ENCODE peak calls at places on chromosomes 7 and 10, in four cellular contexts. Y is CD4-positive, alpha-beta T cell; A is GM20000; H is cardiac fibroblast. K is an unnamed sample.

GRCh38 chr7:82007315-82007714 is 237.5 kb upstream of the HGF start:
- DNase-seq in Y (no peak), A (no peak), H (no peak), K (no peak)

GRCh38 chr10:3774814-3775670 is 10.0 kb downstream of the KLF6 start:
- DNase-seq in Y (no peak), A (no peak), H (peak), K (peak)

GRCh38 chr7:15764986-15765385 is 78.5 kb upstream of the MEOX2 start:
- DNase-seq in Y (no peak), A (no peak), H (no peak), K (no peak)

GRCh38 chr7:29340691-29341090 is 146.1 kb downstream of the CHN2 start:
- DNase-seq in Y (no peak), A (no peak), H (no peak), K (no peak)

GRCh38 chr7:69630292-69630691 is 32.0 kb downstream of the AUTS2 start:
- DNase-seq in Y (no peak), A (no peak), H (peak), K (no peak)

GRCh38 chr7:84837405-84837804 is 349.5 kb downstream of the SEMA3D start:
- DNase-seq in Y (no peak), A (no peak), H (no peak), K (no peak)

GRCh38 chr7:156178857-156179256 is 366.6 kb upstream of the SHH start:
- DNase-seq in Y (no peak), A (no peak), H (no peak), K (no peak)

GRCh38 chr7:31047747-31048146 is 4.4 kb upstream of the ADCYAP1R1 start:
- DNase-seq in Y (no peak), A (no peak), H (no peak), K (no peak)

GRCh38 chr7:158782638-158783490 is 46.4 kb downstream of the ESYT2 start:
- DNase-seq in Y (no peak), A (no peak), H (peak), K (peak)

GRCh38 chr10:130615463-130615862 is 479.3 kb downstream of the GLRX3 start:
- DNase-seq in Y (no peak), A (no peak), H (no peak), K (no peak)

GRCh38 chr10:56472978-56473377 is 111.9 kb upstream of the ZWINT start:
- DNase-seq in Y (no peak), A (no peak), H (no peak), K (no peak)

GRCh38 chr7:148856035-148856881 is 27.8 kb downstream of the EZH2 start:
- DNase-seq in Y (peak), A (peak), H (peak), K (no peak)

GRCh38 chr10:86411281-86411841 is 44.8 kb upstream of the GRID1 start:
- DNase-seq in Y (no peak), A (peak), H (peak), K (peak)

GRCh38 chr7:31783221-31783620 is 96.2 kb downstream of the PPP1R17 start:
- DNase-seq in Y (no peak), A (no peak), H (no peak), K (no peak)

GRCh38 chr10:114726820-114727271 is 68.8 kb upstream of the ABLIM1 start:
- DNase-seq in Y (no peak), A (no peak), H (no peak), K (no peak)

GRCh38 chr7:151857866-151858440 is 19.0 kb downstream of the PRKAG2 start:
- DNase-seq in Y (no peak), A (no peak), H (no peak), K (no peak)

GRCh38 chr10:118259288-118259906 is 82.7 kb downstream of the FAM204A start:
- DNase-seq in Y (no peak), A (peak), H (peak), K (no peak)

GRCh38 chr7:156460861-156461632 is 179.5 kb upstream of the RNF32 start:
- DNase-seq in Y (no peak), A (no peak), H (no peak), K (no peak)

GRCh38 chr10:81662837-81663236 is 212.2 kb upstream of the NRG3 start:
- DNase-seq in Y (no peak), A (no peak), H (no peak), K (no peak)

GRCh38 chr7:1679966-1680730 is 10.1 kb downstream of the ELFN1 start:
- DNase-seq in Y (no peak), A (no peak), H (no peak), K (no peak)

GRCh38 chr10:88401671-88402347 is 181.3 kb downstream of the RNLS start:
- DNase-seq in Y (no peak), A (no peak), H (peak), K (peak)

GRCh38 chr10:68106656-68107055 is 2.6 kb upstream of the MYPN start:
- DNase-seq in Y (no peak), A (no peak), H (peak), K (peak)

GRCh38 chr7:149569025-149569725 is 71.6 kb upstream of the ZNF746 start:
- DNase-seq in Y (no peak), A (no peak), H (no peak), K (peak)

GRCh38 chr7:135774284-135774683 is 25.7 kb upstream of the FAM180A start:
- DNase-seq in Y (no peak), A (no peak), H (peak), K (peak)

GRCh38 chr10:114442115-114442630 is 37.9 kb upstream of the AFAP1L2 start:
- DNase-seq in Y (no peak), A (no peak), H (no peak), K (no peak)

GRCh38 chr7:107995184-107996071 is 7.5 kb downstream of the LAMB1 start:
- DNase-seq in Y (no peak), A (no peak), H (peak), K (peak)

GRCh38 chr10:60914676-60915075 is 29.3 kb downstream of the RHOBTB1 start:
- DNase-seq in Y (no peak), A (no peak), H (peak), K (peak)

GRCh38 chr10:51679841-51680240 is 19.6 kb downstream of the CSTF2T start:
- DNase-seq in Y (no peak), A (no peak), H (no peak), K (no peak)

GRCh38 chr10:24307173-24307572 is 98.2 kb downstream of the KIAA1217 start:
- DNase-seq in Y (no peak), A (no peak), H (no peak), K (no peak)

GRCh38 chr10:24307696-24308476 is 98.9 kb downstream of the KIAA1217 start:
- DNase-seq in Y (no peak), A (no peak), H (peak), K (no peak)

GRCh38 chr10:24303522-24304310 is 94.8 kb downstream of the KIAA1217 start:
- DNase-seq in Y (no peak), A (no peak), H (no peak), K (no peak)

GRCh38 chr10:24306507-24306875 is 97.6 kb downstream of the KIAA1217 start:
- DNase-seq in Y (no peak), A (no peak), H (no peak), K (no peak)

GRCh38 chr10:24305551-24306506 is 96.9 kb downstream of the KIAA1217 start:
- DNase-seq in Y (no peak), A (no peak), H (no peak), K (no peak)
- TF ChIP-seq CTCF in Y (no peak), A (no peak), H (no peak), K (no peak)

GRCh38 chr10:79068203-79068561 is 584 bp upstream of the ZMIZ1 start:
- DNase-seq in Y (no peak), A (no peak), H (peak), K (no peak)

GRCh38 chr10:79070091-79070610 is 1.4 kb downstream of the ZMIZ1 start:
- DNase-seq in Y (no peak), A (peak), H (peak), K (no peak)

GRCh38 chr10:79069325-79070090 is 742 bp downstream of the ZMIZ1 start:
- DNase-seq in Y (peak), A (peak), H (peak), K (no peak)

GRCh38 chr10:79067241-79068202 is 1.2 kb upstream of the ZMIZ1 start:
- DNase-seq in Y (peak), A (peak), H (peak), K (peak)

DNA sequence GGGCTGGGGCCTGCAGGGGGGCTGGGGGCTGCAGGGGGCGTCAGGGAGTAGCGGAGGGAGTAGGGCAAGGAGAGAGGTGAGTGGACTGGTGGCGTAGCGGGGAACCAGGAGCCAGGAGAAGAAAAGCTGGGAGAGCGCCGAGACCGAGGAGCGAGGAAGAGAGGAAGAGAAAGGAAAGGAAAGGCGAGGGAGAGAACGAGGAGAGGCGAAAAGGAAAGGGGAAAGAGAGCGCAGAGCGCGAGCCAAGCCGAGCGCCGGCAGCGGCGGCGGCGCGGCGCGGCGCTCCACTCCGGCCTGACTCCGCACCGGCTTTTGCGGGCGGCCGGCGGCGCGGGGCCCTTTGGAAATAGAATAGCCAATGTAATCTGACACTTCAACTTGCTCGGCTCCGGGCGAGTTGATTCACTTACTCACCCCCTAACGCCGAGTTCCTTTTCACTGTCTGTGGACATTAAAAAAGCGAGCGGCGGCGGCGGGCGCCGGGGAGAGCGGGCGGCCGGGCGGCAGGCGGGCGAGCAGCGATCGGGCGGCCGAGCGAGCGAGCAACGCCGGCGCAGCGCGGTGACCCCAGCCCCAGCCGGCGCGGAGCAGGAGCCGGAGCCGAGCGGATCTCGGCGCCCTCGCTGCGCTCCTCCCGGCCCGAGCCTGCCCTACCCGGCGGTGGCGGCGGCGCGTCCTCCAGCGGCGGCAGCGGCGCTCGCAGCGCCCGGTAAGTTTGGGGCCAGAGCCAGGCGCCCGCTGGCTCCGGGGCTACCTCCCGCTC is at the start of gene ZMIZ1:
- DNase-seq in Y (peak), A (peak), H (peak), K (peak)
- TF ChIP-seq CTCF in Y (no peak), A (peak), H (no peak), K (peak)

DNA sequence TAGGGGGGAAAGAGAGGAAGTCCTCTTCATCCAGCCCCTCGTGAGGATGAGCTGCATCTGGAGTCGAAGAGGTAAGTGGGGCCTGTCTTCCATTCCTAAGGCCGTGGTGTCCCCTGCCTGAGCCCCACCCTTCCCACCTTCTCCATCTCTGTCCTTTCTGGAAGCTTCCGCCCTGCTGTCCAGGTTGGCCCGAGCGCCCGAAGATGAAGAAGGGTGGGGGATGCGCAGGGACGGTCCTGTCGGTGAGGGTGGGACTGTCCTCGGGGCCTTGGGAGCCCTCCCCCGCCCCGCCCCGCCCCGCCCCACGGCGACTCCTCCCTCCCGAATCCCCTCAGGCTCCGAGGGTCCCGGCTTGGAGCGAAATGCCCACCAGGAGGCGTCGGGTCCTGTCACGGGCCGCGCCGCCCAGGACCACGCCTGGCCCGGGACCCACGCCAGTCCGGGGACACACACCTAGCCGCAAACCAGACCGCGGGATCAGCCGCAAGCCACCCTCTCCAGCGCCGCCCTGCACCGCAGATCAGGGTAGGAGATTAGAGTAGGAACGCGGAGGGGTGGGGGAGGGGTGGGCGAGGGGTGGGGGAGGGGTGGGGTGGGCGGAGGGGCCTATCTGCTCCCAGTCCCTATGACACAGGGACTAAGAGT is 15.3 kb downstream of the GPRIN2 start:
- DNase-seq in Y (no peak), A (no peak), H (no peak), K (no peak)
- TF ChIP-seq CTCF in Y (no peak), A (no peak), H (no peak), K (peak)

GRCh38 chr7:45642044-45642443 is 67.9 kb downstream of the ADCY1 start:
- DNase-seq in Y (no peak), A (no peak), H (no peak), K (no peak)
- TF ChIP-seq CTCF in Y (no peak), A (no peak), H (no peak), K (no peak)

GRCh38 chr10:70809726-70810125 is 6.0 kb upstream of the SGPL1 start:
- DNase-seq in Y (no peak), A (no peak), H (no peak), K (no peak)
- TF ChIP-seq CTCF in Y (no peak), A (no peak), H (no peak), K (no peak)